ENCODE peak calls at places on chromosome 18, in ten cellular contexts. G is anterior cingulate cortex; F is Jurkat, Clone E6-1; H is stimulated activated CD4-positive, alpha-beta T cell treated with anti-CD3 and anti-CD28 coated beads, Interleukin-1b, Interleukin-23, amount 100 ng/mL, for 24 hours; X is uterus; O is stimulated activated CD8-positive, alpha-beta memory T cell treated with anti-CD3 and anti-CD28 coated beads, Interleukin-15, amount 100 ng/mL, for 48 hours; V is activated naive CD8-positive, alpha-beta T cell treated with anti-CD3 and anti-CD28 coated beads, Interleukin-2, amount 50 U/mL, for 24 hours; A is NK-92 treated with Interleukin-12 subunit alpha and Interleukin-12 subunit beta, amount 100 ng/mL, for 24 hours; N is effector CD4-positive, alpha-beta T cell; M is retina. K is an unnamed sample.

GRCh38 chr18:31250902-31251301 is 67.1 kb upstream of the DSG1 start:
- DNase-seq in G (no peak), F (no peak), H (no peak), X (no peak), O (no peak), V (no peak), A (no peak), N (no peak), M (no peak), K (no peak)

GRCh38 chr18:48475635-48476549 is 62.9 kb upstream of the CTIF start:
- DNase-seq in G (peak; percentile 55), F (peak; percentile 54), H (peak; percentile 7), X (peak; percentile 44), O (peak; percentile 3), V (no peak), A (no peak), N (no peak), M (peak; percentile 81), K (peak; percentile 21)

GRCh38 chr18:9290171-9290570 is 44.4 kb upstream of the TWSG1 start:
- DNase-seq in G (no peak), F (no peak), H (no peak), X (no peak), O (no peak), V (no peak), A (no peak), N (no peak), M (no peak), K (no peak)

GRCh38 chr18:46751882-46752281 is 5.0 kb downstream of the ST8SIA5 start:
- DNase-seq in G (no peak), F (no peak), H (no peak), X (no peak), O (no peak), V (no peak), A (no peak), N (no peak), M (no peak), K (no peak)

GRCh38 chr18:75753753-75754152 is 326.2 kb upstream of the SMIM21 start:
- DNase-seq in G (no peak), F (no peak), H (no peak), X (no peak), O (no peak), V (no peak), A (no peak), N (no peak), M (no peak), K (no peak)

GRCh38 chr18:79059456-79059855 is 9.7 kb upstream of the ATP9B start:
- DNase-seq in G (no peak), F (no peak), H (no peak), X (no peak), O (no peak), V (no peak), A (no peak), N (no peak), M (no peak), K (no peak)

GRCh38 chr18:6682437-6683111 is 46.9 kb upstream of the ARHGAP28 start:
- DNase-seq in G (no peak), F (no peak), H (no peak), X (no peak), O (no peak), V (no peak), A (no peak), N (no peak), M (no peak), K (no peak)

GRCh38 chr18:26103579-26103978 is 13.2 kb upstream of the SS18 start:
- DNase-seq in G (no peak), F (peak; percentile 35), H (no peak), X (no peak), O (no peak), V (peak; percentile 38), A (no peak), N (no peak), M (no peak), K (peak; percentile 47)

GRCh38 chr18:23703057-23703986 is 14.1 kb downstream of the LAMA3 start:
- DNase-seq in G (no peak), F (peak; percentile 54), H (no peak), X (no peak), O (no peak), V (no peak), A (no peak), N (no peak), M (no peak), K (no peak)

GRCh38 chr18:37778417-37779165 is 213.0 kb upstream of the CELF4 start:
- DNase-seq in G (peak; percentile 39), F (peak; percentile 47), H (peak; percentile 20), X (no peak), O (peak; percentile 9), V (peak; percentile 54), A (no peak), N (no peak), M (peak; percentile 89), K (peak; percentile 58)

GRCh38 chr18:62558015-62558663 is 35.3 kb downstream of the ZCCHC2 start:
- DNase-seq in G (no peak), F (no peak), H (no peak), X (no peak), O (no peak), V (no peak), A (no peak), N (no peak), M (peak; percentile 71), K (no peak)

GRCh38 chr18:50104421-50104820 is 90.5 kb downstream of the MYO5B start:
- DNase-seq in G (no peak), F (no peak), H (no peak), X (no peak), O (no peak), V (no peak), A (no peak), N (no peak), M (no peak), K (no peak)

GRCh38 chr18:49459404-49460171 is 857 bp downstream of the DYM start:
- DNase-seq in G (no peak), F (no peak), H (peak; percentile 10), X (no peak), O (no peak), V (peak; percentile 13), A (no peak), N (no peak), M (peak; percentile 17), K (peak; percentile 12)

GRCh38 chr18:50262977-50263376 is 3.3 kb downstream of the CFAP53 start:
- DNase-seq in G (no peak), F (no peak), H (no peak), X (no peak), O (no peak), V (no peak), A (no peak), N (no peak), M (no peak), K (no peak)

GRCh38 chr18:37476182-37476581 is 89.4 kb downstream of the CELF4 start:
- DNase-seq in G (no peak), F (peak; percentile 46), H (peak; percentile 3), X (no peak), O (no peak), V (peak; percentile 12), A (no peak), N (no peak), M (peak; percentile 67), K (peak; percentile 25)

GRCh38 chr18:7946724-7947377 is 379.7 kb downstream of the PTPRM start:
- DNase-seq in G (peak; percentile 12), F (no peak), H (no peak), X (no peak), O (no peak), V (no peak), A (no peak), N (no peak), M (peak; percentile 32), K (no peak)

GRCh38 chr18:13379062-13379800 is 160.7 kb downstream of the LDLRAD4 start:
- DNase-seq in G (no peak), F (no peak), H (no peak), X (no peak), O (no peak), V (no peak), A (no peak), N (no peak), M (peak; percentile 86), K (no peak)

GRCh38 chr18:26457611-26458350 is 90.6 kb downstream of the KCTD1 start:
- DNase-seq in G (no peak), F (no peak), H (no peak), X (no peak), O (no peak), V (no peak), A (no peak), N (no peak), M (no peak), K (no peak)

K was measured in stimulated activated naive CD8-positive, alpha-beta T cell treated with anti-CD3 and anti-CD28 coated beads, Interleukin-15, Interleukin-2, amounts not matched to agents 100 U/mL and 50 U/mL, for 24 hours.